ENCODE peak calls at places on chromosomes 13 and 19, in nine cellular contexts. One of them, this sample, is unnamed.

GRCh38 chr19:48553676-48554384 is 1.9 kb downstream of the SULT2B1 start:
- DNase-seq in AG10803: peak
- DNase-seq in heart right ventricle: peak
- DNase-seq in CD8-positive, alpha-beta T cell: no peak
- DNase-seq in tibial nerve: no peak
- DNase-seq in SK-N-SH: peak
- DNase-seq in cardiac fibroblast: peak
- DNase-seq in upper lobe of left lung: no peak
- DNase-seq in dorsolateral prefrontal cortex: no peak
- DNase-seq in this sample: no peak

GRCh38 chr13:51252954-51253531 is 30.8 kb downstream of the FAM124A start:
- DNase-seq in AG10803: no peak
- DNase-seq in dorsolateral prefrontal cortex: no peak
- DNase-seq in cardiac fibroblast: no peak
- DNase-seq in heart right ventricle: no peak
- DNase-seq in CD8-positive, alpha-beta T cell: no peak
- DNase-seq in upper lobe of left lung: no peak
- DNase-seq in tibial nerve: no peak
- DNase-seq in SK-N-SH: no peak
- DNase-seq in this sample: no peak

GRCh38 chr13:45361596-45362206 is 20.7 kb upstream of the TPT1 start:
- DNase-seq in heart right ventricle: no peak
- DNase-seq in upper lobe of left lung: no peak
- DNase-seq in SK-N-SH: no peak
- DNase-seq in dorsolateral prefrontal cortex: no peak
- DNase-seq in AG10803: peak
- DNase-seq in tibial nerve: no peak
- DNase-seq in cardiac fibroblast: no peak
- DNase-seq in CD8-positive, alpha-beta T cell: no peak
- DNase-seq in this sample: no peak

GRCh38 chr13:66532146-66532545 is 698.0 kb downstream of the PCDH9 start:
- DNase-seq in cardiac fibroblast: peak
- DNase-seq in AG10803: peak
- DNase-seq in upper lobe of left lung: no peak
- DNase-seq in dorsolateral prefrontal cortex: no peak
- DNase-seq in heart right ventricle: no peak
- DNase-seq in tibial nerve: no peak
- DNase-seq in CD8-positive, alpha-beta T cell: no peak
- DNase-seq in SK-N-SH: no peak
- DNase-seq in this sample: no peak

GRCh38 chr19:6048808-6049405 is 61.4 kb downstream of the RFX2 start:
- DNase-seq in SK-N-SH: peak
- DNase-seq in cardiac fibroblast: peak
- DNase-seq in CD8-positive, alpha-beta T cell: peak
- DNase-seq in tibial nerve: peak
- DNase-seq in heart right ventricle: peak
- DNase-seq in dorsolateral prefrontal cortex: peak
- DNase-seq in AG10803: peak
- DNase-seq in upper lobe of left lung: no peak
- DNase-seq in this sample: no peak

GRCh38 chr13:74204606-74205312 is 70.6 kb upstream of the KLF12 start:
- DNase-seq in CD8-positive, alpha-beta T cell: no peak
- DNase-seq in upper lobe of left lung: no peak
- DNase-seq in SK-N-SH: no peak
- DNase-seq in heart right ventricle: no peak
- DNase-seq in cardiac fibroblast: no peak
- DNase-seq in tibial nerve: no peak
- DNase-seq in AG10803: peak
- DNase-seq in dorsolateral prefrontal cortex: no peak
- DNase-seq in this sample: no peak

GRCh38 chr13:47337781-47338507 is 441.1 kb upstream of the HTR2A start:
- DNase-seq in SK-N-SH: no peak
- DNase-seq in heart right ventricle: no peak
- DNase-seq in tibial nerve: no peak
- DNase-seq in dorsolateral prefrontal cortex: no peak
- DNase-seq in CD8-positive, alpha-beta T cell: no peak
- DNase-seq in AG10803: peak
- DNase-seq in cardiac fibroblast: peak
- DNase-seq in upper lobe of left lung: no peak
- DNase-seq in this sample: no peak

GRCh38 chr19:53982611-53983010 is 8.8 kb upstream of the CACNG6 start:
- DNase-seq in SK-N-SH: peak
- DNase-seq in tibial nerve: no peak
- DNase-seq in CD8-positive, alpha-beta T cell: no peak
- DNase-seq in heart right ventricle: peak
- DNase-seq in AG10803: no peak
- DNase-seq in upper lobe of left lung: peak
- DNase-seq in dorsolateral prefrontal cortex: no peak
- DNase-seq in cardiac fibroblast: peak
- DNase-seq in this sample: no peak

GRCh38 chr19:48726573-48726972 is 7.0 kb upstream of the MAMSTR start:
- DNase-seq in tibial nerve: no peak
- DNase-seq in cardiac fibroblast: no peak
- DNase-seq in AG10803: no peak
- DNase-seq in SK-N-SH: no peak
- DNase-seq in CD8-positive, alpha-beta T cell: no peak
- DNase-seq in dorsolateral prefrontal cortex: no peak
- DNase-seq in upper lobe of left lung: no peak
- DNase-seq in heart right ventricle: no peak
- DNase-seq in this sample: no peak

GRCh38 chr13:24644051-24644450 is 36.2 kb upstream of the ATP12A start:
- DNase-seq in tibial nerve: no peak
- DNase-seq in SK-N-SH: no peak
- DNase-seq in AG10803: peak
- DNase-seq in dorsolateral prefrontal cortex: no peak
- DNase-seq in upper lobe of left lung: no peak
- DNase-seq in heart right ventricle: no peak
- DNase-seq in cardiac fibroblast: peak
- DNase-seq in CD8-positive, alpha-beta T cell: no peak
- DNase-seq in this sample: no peak

GRCh38 chr19:39518975-39519374 is 4.0 kb downstream of the SELENOV start:
- DNase-seq in SK-N-SH: no peak
- DNase-seq in upper lobe of left lung: no peak
- DNase-seq in dorsolateral prefrontal cortex: no peak
- DNase-seq in heart right ventricle: no peak
- DNase-seq in AG10803: no peak
- DNase-seq in tibial nerve: no peak
- DNase-seq in cardiac fibroblast: no peak
- DNase-seq in CD8-positive, alpha-beta T cell: no peak
- DNase-seq in this sample: no peak
- H3K4me3 ChIP-seq in SK-N-SH: no peak
- H3K4me3 ChIP-seq in upper lobe of left lung: no peak
- H3K4me3 ChIP-seq in dorsolateral prefrontal cortex: no peak
- H3K4me3 ChIP-seq in heart right ventricle: no peak
- H3K4me3 ChIP-seq in AG10803: no peak
- H3K4me3 ChIP-seq in tibial nerve: no peak
- H3K4me3 ChIP-seq in cardiac fibroblast: no peak
- H3K4me3 ChIP-seq in CD8-positive, alpha-beta T cell: no peak
- H3K4me3 ChIP-seq in this sample: no peak

GRCh38 chr13:26602783-26603182 is 45.3 kb downstream of the WASF3 start:
- DNase-seq in upper lobe of left lung: no peak
- DNase-seq in AG10803: no peak
- DNase-seq in CD8-positive, alpha-beta T cell: no peak
- DNase-seq in SK-N-SH: no peak
- DNase-seq in cardiac fibroblast: no peak
- DNase-seq in heart right ventricle: no peak
- DNase-seq in tibial nerve: no peak
- DNase-seq in dorsolateral prefrontal cortex: no peak
- DNase-seq in this sample: no peak

GRCh38 chr13:26601669-26602068 is 44.2 kb downstream of the WASF3 start:
- DNase-seq in cardiac fibroblast: peak
- DNase-seq in tibial nerve: no peak
- DNase-seq in heart right ventricle: no peak
- DNase-seq in CD8-positive, alpha-beta T cell: no peak
- DNase-seq in upper lobe of left lung: no peak
- DNase-seq in dorsolateral prefrontal cortex: no peak
- DNase-seq in AG10803: peak
- DNase-seq in SK-N-SH: peak
- DNase-seq in this sample: peak

GRCh38 chr13:26604784-26605183 is 47.3 kb downstream of the WASF3 start:
- DNase-seq in CD8-positive, alpha-beta T cell: no peak
- DNase-seq in dorsolateral prefrontal cortex: no peak
- DNase-seq in heart right ventricle: peak
- DNase-seq in AG10803: no peak
- DNase-seq in upper lobe of left lung: no peak
- DNase-seq in SK-N-SH: no peak
- DNase-seq in tibial nerve: peak
- DNase-seq in cardiac fibroblast: no peak
- DNase-seq in this sample: no peak

GRCh38 chr13:26600345-26600761 is 42.9 kb downstream of the WASF3 start:
- DNase-seq in heart right ventricle: no peak
- DNase-seq in AG10803: peak
- DNase-seq in upper lobe of left lung: no peak
- DNase-seq in dorsolateral prefrontal cortex: no peak
- DNase-seq in CD8-positive, alpha-beta T cell: no peak
- DNase-seq in SK-N-SH: no peak
- DNase-seq in tibial nerve: no peak
- DNase-seq in cardiac fibroblast: no peak
- DNase-seq in this sample: no peak

GRCh38 chr13:26605845-26606244 is 48.4 kb downstream of the WASF3 start:
- DNase-seq in heart right ventricle: no peak
- DNase-seq in AG10803: no peak
- DNase-seq in upper lobe of left lung: no peak
- DNase-seq in CD8-positive, alpha-beta T cell: no peak
- DNase-seq in cardiac fibroblast: no peak
- DNase-seq in dorsolateral prefrontal cortex: no peak
- DNase-seq in tibial nerve: no peak
- DNase-seq in SK-N-SH: no peak
- DNase-seq in this sample: no peak
- TF ChIP-seq CTCF in heart right ventricle: no peak
- TF ChIP-seq CTCF in AG10803: no peak
- TF ChIP-seq CTCF in upper lobe of left lung: no peak
- TF ChIP-seq CTCF in CD8-positive, alpha-beta T cell: no peak
- TF ChIP-seq CTCF in cardiac fibroblast: no peak
- TF ChIP-seq CTCF in dorsolateral prefrontal cortex: no peak
- TF ChIP-seq CTCF in tibial nerve: no peak
- TF ChIP-seq CTCF in SK-N-SH: no peak
- TF ChIP-seq CTCF in this sample: no peak

GRCh38 chr19:44749318-44749717 is 810 bp downstream of the BCL3 start:
- DNase-seq in CD8-positive, alpha-beta T cell: no peak
- DNase-seq in tibial nerve: no peak
- DNase-seq in SK-N-SH: no peak
- DNase-seq in dorsolateral prefrontal cortex: no peak
- DNase-seq in cardiac fibroblast: no peak
- DNase-seq in heart right ventricle: no peak
- DNase-seq in upper lobe of left lung: no peak
- DNase-seq in AG10803: no peak
- DNase-seq in this sample: no peak

GRCh38 chr19:44750713-44751112 is 2.2 kb downstream of the BCL3 start:
- DNase-seq in heart right ventricle: no peak
- DNase-seq in upper lobe of left lung: no peak
- DNase-seq in dorsolateral prefrontal cortex: no peak
- DNase-seq in CD8-positive, alpha-beta T cell: no peak
- DNase-seq in AG10803: no peak
- DNase-seq in tibial nerve: no peak
- DNase-seq in SK-N-SH: no peak
- DNase-seq in cardiac fibroblast: no peak
- DNase-seq in this sample: no peak

GRCh38 chr19:44747739-44748425 is 626 bp upstream of the BCL3 start:
- DNase-seq in heart right ventricle: peak
- DNase-seq in SK-N-SH: peak
- DNase-seq in cardiac fibroblast: peak
- DNase-seq in tibial nerve: no peak
- DNase-seq in CD8-positive, alpha-beta T cell: no peak
- DNase-seq in upper lobe of left lung: peak
- DNase-seq in AG10803: peak
- DNase-seq in dorsolateral prefrontal cortex: no peak
- DNase-seq in this sample: no peak

GRCh38 chr19:44748426-44749254 is at the start of gene BCL3:
- DNase-seq in AG10803: peak
- DNase-seq in cardiac fibroblast: peak
- DNase-seq in tibial nerve: no peak
- DNase-seq in dorsolateral prefrontal cortex: no peak
- DNase-seq in heart right ventricle: peak
- DNase-seq in SK-N-SH: peak
- DNase-seq in upper lobe of left lung: peak
- DNase-seq in CD8-positive, alpha-beta T cell: peak
- DNase-seq in this sample: no peak

DNA sequence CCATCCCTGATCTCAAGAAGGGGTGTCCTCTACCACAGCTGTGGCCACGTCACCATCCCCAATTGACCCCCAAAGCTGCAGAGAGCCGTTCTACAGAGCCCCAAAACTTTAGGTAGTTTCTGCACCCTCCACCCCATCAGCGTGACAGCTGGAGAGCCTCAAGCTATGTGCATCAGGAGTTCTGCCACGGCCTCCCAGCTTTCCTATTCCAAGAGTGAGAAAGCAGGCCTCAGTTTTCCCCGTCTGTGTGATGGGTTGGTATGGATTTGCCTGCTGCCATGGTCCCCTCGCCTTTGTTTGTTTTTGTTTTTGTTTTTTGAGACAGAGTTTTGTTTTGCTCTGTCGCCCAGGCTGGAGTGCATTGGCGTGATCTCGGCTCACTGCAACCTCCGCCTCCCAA is 1.5 kb downstream of the BCL3 start:
- DNase-seq in cardiac fibroblast: no peak
- DNase-seq in dorsolateral prefrontal cortex: no peak
- DNase-seq in AG10803: no peak
- DNase-seq in CD8-positive, alpha-beta T cell: no peak
- DNase-seq in heart right ventricle: no peak
- DNase-seq in upper lobe of left lung: no peak
- DNase-seq in SK-N-SH: no peak
- DNase-seq in tibial nerve: no peak
- DNase-seq in this sample: no peak
- H3K4me3 ChIP-seq in cardiac fibroblast: peak
- H3K4me3 ChIP-seq in dorsolateral prefrontal cortex: peak
- H3K4me3 ChIP-seq in AG10803: peak
- H3K4me3 ChIP-seq in CD8-positive, alpha-beta T cell: no peak
- H3K4me3 ChIP-seq in heart right ventricle: peak
- H3K4me3 ChIP-seq in upper lobe of left lung: peak
- H3K4me3 ChIP-seq in SK-N-SH: peak
- H3K4me3 ChIP-seq in tibial nerve: peak
- H3K4me3 ChIP-seq in this sample: peak

DNA sequence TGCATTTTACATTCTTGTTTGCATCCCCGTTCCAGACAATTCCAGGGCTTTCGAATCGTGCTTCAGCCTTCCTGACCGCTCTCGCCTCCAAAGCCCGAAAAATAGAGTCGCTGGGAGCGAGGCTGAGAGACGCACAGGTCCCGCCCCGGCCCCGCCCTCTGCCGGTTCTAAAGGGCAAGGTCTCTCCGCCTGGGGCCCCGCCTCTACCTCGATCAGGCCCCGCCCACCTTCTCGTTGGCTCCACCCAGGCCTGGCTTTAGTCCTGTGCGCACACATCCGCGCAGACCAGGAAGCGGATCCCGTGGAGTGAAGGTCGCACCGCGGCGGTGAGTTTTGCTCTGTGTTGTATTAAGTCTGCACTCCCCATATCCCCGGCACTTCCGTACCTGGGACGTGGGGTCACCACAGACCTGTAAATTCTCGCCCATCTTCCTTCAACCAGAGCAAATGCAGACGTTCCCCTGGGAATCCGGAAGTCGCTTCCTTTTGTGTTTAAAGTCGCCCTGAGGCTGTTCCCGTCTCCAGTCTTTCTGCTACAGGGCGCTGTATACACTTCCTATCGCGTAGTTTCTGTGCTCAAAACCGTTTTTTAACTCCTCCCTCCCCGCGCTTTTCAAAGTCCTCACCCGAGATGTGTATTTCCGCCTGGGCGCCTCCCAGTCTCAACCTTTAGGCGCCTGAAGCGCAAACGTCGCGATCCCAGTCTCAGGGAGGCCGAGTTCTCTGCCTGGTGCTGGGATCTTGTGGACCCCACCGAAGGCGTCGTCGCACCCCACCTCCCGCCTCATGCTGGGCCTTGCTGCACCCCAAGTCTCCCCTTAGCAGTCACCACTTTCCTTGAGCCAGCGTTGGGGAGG is at the start of gene ZNF701:
- DNase-seq in heart right ventricle: peak
- DNase-seq in dorsolateral prefrontal cortex: peak
- DNase-seq in CD8-positive, alpha-beta T cell: peak
- DNase-seq in AG10803: peak
- DNase-seq in tibial nerve: peak
- DNase-seq in upper lobe of left lung: peak
- DNase-seq in SK-N-SH: peak
- DNase-seq in cardiac fibroblast: peak
- DNase-seq in this sample: peak
- TF ChIP-seq CTCF in heart right ventricle: peak
- TF ChIP-seq CTCF in dorsolateral prefrontal cortex: no peak
- TF ChIP-seq CTCF in CD8-positive, alpha-beta T cell: peak
- TF ChIP-seq CTCF in AG10803: no peak
- TF ChIP-seq CTCF in tibial nerve: peak
- TF ChIP-seq CTCF in upper lobe of left lung: peak
- TF ChIP-seq CTCF in SK-N-SH: peak
- TF ChIP-seq CTCF in cardiac fibroblast: peak
- TF ChIP-seq CTCF in this sample: peak